ENCODE peak calls at places on chromosomes 7 and 10, in eight cellular contexts. K is stimulated activated CD4-positive, alpha-beta T cell treated with anti-CD3 and anti-CD28 coated beads, Interleukin-4, amount 100 ng/mL, for 48 hours; E is activated T-helper 1 cell treated with anti-CD3 and anti-CD28 coated beads, Interleukin-2, amount 50 U/mL, for 16 hours; S is MCF 10A; A is NCI-H460; M is activated CD8-positive, alpha-beta memory T cell treated with anti-CD3 and anti-CD28 coated beads for 24 hours; Z is stimulated activated CD8-positive, alpha-beta memory T cell treated with anti-CD3 and anti-CD28 coated beads, Interleukin-15, amount 100 ng/mL, for 4 hours; W is hypothalamus. D is an unnamed sample.

GRCh38 chr7:29102554-29103151 is 43.7 kb downstream of the CPVL start:
- DNase-seq in K (peak), E (no peak), S (peak), A (peak), M (peak), Z (no peak), W (peak), D (no peak)

GRCh38 chr10:49629286-49629915 is 15.6 kb downstream of the CHAT start:
- DNase-seq in K (no peak), E (no peak), S (no peak), A (no peak), M (no peak), Z (no peak), W (no peak), D (no peak)

GRCh38 chr7:42254217-42254616 is 17.2 kb upstream of the GLI3 start:
- DNase-seq in K (no peak), E (no peak), S (peak), A (no peak), M (no peak), Z (no peak), W (no peak), D (no peak)

GRCh38 chr7:1112625-1113547 is 25.0 kb downstream of the GPER1 start:
- DNase-seq in K (no peak), E (no peak), S (no peak), A (no peak), M (no peak), Z (no peak), W (no peak), D (no peak)

GRCh38 chr10:124359336-124359832 is 59.3 kb downstream of the OAT start:
- DNase-seq in K (no peak), E (no peak), S (peak), A (no peak), M (no peak), Z (no peak), W (no peak), D (no peak)

GRCh38 chr7:114468844-114469243 is 54.2 kb downstream of the FOXP2 start:
- DNase-seq in K (no peak), E (no peak), S (peak), A (no peak), M (no peak), Z (no peak), W (no peak), D (peak)

GRCh38 chr10:127908106-127908957 is 1.4 kb downstream of the PTPRE start:
- DNase-seq in K (no peak), E (no peak), S (peak), A (no peak), M (no peak), Z (no peak), W (no peak), D (no peak)

GRCh38 chr7:155338632-155339320 is 41.1 kb downstream of the INSIG1 start:
- DNase-seq in K (no peak), E (no peak), S (no peak), A (no peak), M (peak), Z (peak), W (no peak), D (no peak)

GRCh38 chr10:21364196-21365114 is 161.0 kb downstream of the SKIDA1 start:
- DNase-seq in K (no peak), E (no peak), S (peak), A (peak), M (no peak), Z (no peak), W (no peak), D (no peak)

GRCh38 chr10:85012305-85012704 is 683.9 kb downstream of the CCSER2 start:
- DNase-seq in K (no peak), E (no peak), S (no peak), A (no peak), M (no peak), Z (no peak), W (no peak), D (no peak)

GRCh38 chr10:123381271-123381670 is 227.1 kb downstream of the BUB3 start:
- DNase-seq in K (no peak), E (no peak), S (peak), A (no peak), M (no peak), Z (no peak), W (no peak), D (no peak)

GRCh38 chr7:134750083-134751062 is 29.1 kb upstream of the CALD1 start:
- DNase-seq in K (peak), E (peak), S (peak), A (peak), M (peak), Z (peak), W (peak), D (no peak)

GRCh38 chr7:87210506-87210905 is 9.0 kb downstream of the TMEM243 start:
- DNase-seq in K (no peak), E (no peak), S (no peak), A (no peak), M (no peak), Z (no peak), W (no peak), D (no peak)

GRCh38 chr10:121005948-121006587 is 154.9 kb downstream of the WDR11 start:
- DNase-seq in K (no peak), E (no peak), S (no peak), A (no peak), M (no peak), Z (no peak), W (no peak), D (no peak)

GRCh38 chr7:14047709-14048399 is 58.4 kb upstream of the ETV1 start:
- DNase-seq in K (no peak), E (no peak), S (no peak), A (no peak), M (no peak), Z (no peak), W (no peak), D (no peak)

GRCh38 chr7:98284335-98285036 is 3.0 kb downstream of the BRI3 start:
- DNase-seq in K (no peak), E (no peak), S (peak), A (no peak), M (no peak), Z (no peak), W (peak), D (no peak)

GRCh38 chr10:110083884-110084283 is 76.1 kb downstream of the ADD3 start:
- DNase-seq in K (no peak), E (no peak), S (no peak), A (no peak), M (no peak), Z (no peak), W (no peak), D (no peak)

GRCh38 chr7:50673096-50673495 is 107.9 kb upstream of the DDC start:
- DNase-seq in K (no peak), E (no peak), S (no peak), A (no peak), M (no peak), Z (no peak), W (no peak), D (no peak)

GRCh38 chr7:129859188-129859587 is 93.6 kb downstream of the UBE2H start:
- DNase-seq in K (no peak), E (no peak), S (no peak), A (no peak), M (no peak), Z (no peak), W (no peak), D (peak)

GRCh38 chr7:51017576-51018535 is 235.2 kb upstream of the GRB10 start:
- DNase-seq in K (no peak), E (no peak), S (no peak), A (no peak), M (peak), Z (no peak), W (no peak), D (no peak)

GRCh38 chr10:67629461-67629971 is 66.5 kb downstream of the CTNNA3 start:
- DNase-seq in K (no peak), E (no peak), S (peak), A (no peak), M (no peak), Z (no peak), W (no peak), D (peak)

GRCh38 chr10:116602648-116603400 is 12.1 kb downstream of the PNLIPRP1 start:
- DNase-seq in K (no peak), E (no peak), S (no peak), A (no peak), M (no peak), Z (no peak), W (no peak), D (no peak)

GRCh38 chr10:95504187-95504800 is 56.9 kb downstream of the SORBS1 start:
- DNase-seq in K (no peak), E (no peak), S (no peak), A (no peak), M (no peak), Z (no peak), W (no peak), D (no peak)

GRCh38 chr7:130566898-130567280 is 75.0 kb downstream of the MEST start:
- DNase-seq in K (no peak), E (no peak), S (no peak), A (no peak), M (no peak), Z (no peak), W (no peak), D (no peak)

GRCh38 chr10:125781374-125781773 is 5.8 kb upstream of the MMP21 start:
- DNase-seq in K (no peak), E (no peak), S (no peak), A (no peak), M (no peak), Z (no peak), W (no peak), D (no peak)

GRCh38 chr10:116796910-116797513 is 52.3 kb upstream of the ENO4 start:
- DNase-seq in K (peak), E (peak), S (peak), A (peak), M (peak), Z (peak), W (peak), D (no peak)

D was measured in GM06990.